ENCODE peak calls at places on chromosomes 7 and 10, in six cellular contexts. R is mesendoderm, S is mesenchymal stem cell, P is neuronal stem cell, F is H1, J is IMR-90. C is an unnamed sample.

GRCh38 chr10:48981310-48981907 is 41.8 kb upstream of the LRRC18 start:
- DNase-seq in J (peak; percentile 41), S (peak; percentile 22), R (peak; percentile 77), P (peak; percentile 44), F (peak; percentile 88), C (peak; percentile 90)

GRCh38 chr7:14598978-14599377 is 303.6 kb downstream of the DGKB start:
- DNase-seq in J (peak; percentile 60), F (no peak), R (no peak), S (no peak), P (no peak), C (no peak)

GRCh38 chr10:95440756-95441546 is 120.2 kb downstream of the SORBS1 start:
- DNase-seq in P (no peak), R (no peak), F (no peak), S (no peak), J (no peak), C (no peak)

GRCh38 chr7:64574481-64575159 is 11.7 kb upstream of the ZNF680 start:
- DNase-seq in J (peak; percentile 38), P (no peak), F (peak; percentile 50), R (peak; percentile 77), S (no peak), C (no peak)

GRCh38 chr10:105725007-105725406 is 1083.9 kb downstream of the SORCS3 start:
- DNase-seq in S (no peak), P (no peak), J (no peak), F (no peak), R (no peak), C (no peak)

GRCh38 chr7:132328047-132328620 is 248.1 kb downstream of the PLXNA4 start:
- DNase-seq in F (no peak), J (no peak), P (no peak), R (no peak), S (no peak), C (no peak)

GRCh38 chr7:73701357-73701995 is 18.0 kb downstream of the STX1A start:
- DNase-seq in F (peak; percentile 92), J (peak; percentile 33), R (peak; percentile 95), P (no peak), S (peak; percentile 62), C (peak; percentile 92)

GRCh38 chr7:117656806-117657205 is 177.0 kb downstream of the CFTR start:
- DNase-seq in F (no peak), P (no peak), R (no peak), J (no peak), S (no peak), C (no peak)

GRCh38 chr7:112892263-112892662 is 102.1 kb upstream of the TMEM168 start:
- DNase-seq in P (no peak), J (peak; percentile 65), S (peak; percentile 42), R (no peak), F (no peak), C (no peak)

GRCh38 chr10:112966191-112966855 is 16.3 kb downstream of the TCF7L2 start:
- DNase-seq in S (no peak), P (no peak), J (no peak), R (no peak), F (no peak), C (no peak)

GRCh38 chr10:49116509-49117365 is 1.4 kb upstream of the VSTM4 start:
- DNase-seq in R (no peak), F (no peak), P (no peak), S (no peak), J (no peak), C (no peak)

GRCh38 chr7:151891753-151892152 is 14.8 kb upstream of the PRKAG2 start:
- DNase-seq in R (no peak), F (no peak), P (no peak), J (no peak), S (no peak), C (peak; percentile 18)

GRCh38 chr7:98594787-98595186 is 22.3 kb upstream of the NPTX2 start:
- DNase-seq in F (no peak), P (no peak), R (no peak), S (no peak), J (no peak), C (no peak)

GRCh38 chr7:120583835-120584586 is 273.9 kb downstream of the TSPAN12 start:
- DNase-seq in J (peak; percentile 59), S (peak; percentile 84), R (peak; percentile 93), F (no peak), P (no peak), C (no peak)

GRCh38 chr7:131357282-131357880 is 29.7 kb downstream of the MKLN1 start:
- DNase-seq in R (no peak), S (no peak), F (no peak), P (no peak), J (no peak), C (no peak)

GRCh38 chr7:78716876-78717275 is 736.6 kb downstream of the MAGI2 start:
- DNase-seq in F (no peak), S (no peak), J (no peak), R (peak; percentile 94), P (no peak), C (peak; percentile 45)
- H2BK5ac ChIP-seq in F (no peak overlapping the region), S (no peak overlapping the region), J (no peak overlapping the region), R (no peak overlapping the region), P (no peak overlapping the region), C (no peak overlapping the region)

DNA sequence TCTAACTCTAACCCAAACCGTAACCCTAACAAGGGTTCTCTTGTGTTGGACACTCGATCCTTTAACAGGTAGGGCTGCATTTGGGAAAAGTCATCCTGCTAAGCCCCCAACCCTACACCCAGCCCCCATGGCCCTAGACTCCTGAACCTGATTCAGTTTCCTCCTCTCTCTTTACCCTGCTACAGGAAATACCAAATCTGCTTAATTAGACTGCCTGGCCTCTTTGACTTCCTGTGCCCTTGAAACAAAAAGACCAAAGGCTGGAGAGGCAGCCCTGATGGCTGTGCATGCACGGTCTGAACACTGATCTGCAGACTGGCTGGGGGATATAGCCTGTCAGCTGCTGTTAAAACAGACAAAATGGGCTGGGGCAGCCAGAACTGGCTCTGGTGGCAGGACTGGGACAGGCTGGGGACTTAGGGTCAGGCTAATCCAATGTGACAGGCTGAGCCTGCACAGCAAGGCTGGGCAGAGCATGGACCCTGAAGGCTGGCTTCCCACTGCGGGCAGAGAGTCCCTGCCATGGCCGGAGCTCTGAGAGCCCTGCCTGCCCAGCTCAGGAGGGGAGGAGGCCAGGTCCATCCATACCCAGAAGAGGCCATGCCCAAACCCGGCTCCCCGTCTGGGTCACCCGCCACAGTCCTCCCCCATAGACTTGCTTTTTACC is 51.0 kb upstream of the MSMB start:
- DNase-seq in F (no peak), R (peak; percentile 44), J (no peak), S (peak; percentile 35), P (no peak), C (no peak)
- H2BK5ac ChIP-seq in F (no peak overlapping the region), R (peak overlapping the region; percentile 63), J (peak overlapping the region; percentile 4), S (no peak overlapping the region), P (no peak overlapping the region), C (no peak overlapping the region)

DNA sequence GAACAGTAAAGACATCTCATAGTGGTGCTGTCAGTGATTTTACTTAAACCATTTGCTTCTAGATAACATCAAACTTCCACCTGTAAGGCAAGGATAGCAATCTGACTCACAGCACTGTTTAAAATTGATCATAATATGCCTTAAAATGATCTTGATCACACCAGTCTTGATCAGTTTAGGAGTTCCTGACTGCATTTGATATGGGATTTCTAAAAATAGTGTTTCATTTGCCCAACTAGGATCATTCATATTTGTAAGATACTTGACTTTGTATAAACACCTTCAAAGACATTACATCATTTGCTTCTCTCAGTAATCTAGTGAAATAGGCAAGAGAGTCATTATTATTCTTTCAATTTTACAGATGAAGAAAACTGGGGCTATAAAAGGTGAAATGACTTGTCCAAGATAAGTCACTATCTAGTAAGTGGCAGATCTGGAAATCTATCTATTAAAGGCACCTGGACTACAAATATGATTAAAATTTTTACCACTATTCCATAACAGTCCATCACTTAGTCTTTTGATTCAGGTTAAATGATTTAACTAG is 521.1 kb downstream of the GATA3 start:
- DNase-seq in J (no peak), F (no peak), S (no peak), P (no peak), R (no peak), C (no peak)
- H2BK5ac ChIP-seq in J (no peak overlapping the region), F (no peak overlapping the region), S (no peak overlapping the region), P (no peak overlapping the region), R (no peak overlapping the region), C (no peak overlapping the region)

GRCh38 chr7:5497158-5498103 is 73.8 kb upstream of the TNRC18 start:
- DNase-seq in P (no peak), S (peak; percentile 49), J (no peak), F (no peak), R (peak; percentile 82), C (no peak)
- H2BK5ac ChIP-seq in P (no peak overlapping the region), S (no peak overlapping the region), J (no peak overlapping the region), F (no peak overlapping the region), R (peak overlapping the region; percentile 73), C (no peak overlapping the region)

DNA sequence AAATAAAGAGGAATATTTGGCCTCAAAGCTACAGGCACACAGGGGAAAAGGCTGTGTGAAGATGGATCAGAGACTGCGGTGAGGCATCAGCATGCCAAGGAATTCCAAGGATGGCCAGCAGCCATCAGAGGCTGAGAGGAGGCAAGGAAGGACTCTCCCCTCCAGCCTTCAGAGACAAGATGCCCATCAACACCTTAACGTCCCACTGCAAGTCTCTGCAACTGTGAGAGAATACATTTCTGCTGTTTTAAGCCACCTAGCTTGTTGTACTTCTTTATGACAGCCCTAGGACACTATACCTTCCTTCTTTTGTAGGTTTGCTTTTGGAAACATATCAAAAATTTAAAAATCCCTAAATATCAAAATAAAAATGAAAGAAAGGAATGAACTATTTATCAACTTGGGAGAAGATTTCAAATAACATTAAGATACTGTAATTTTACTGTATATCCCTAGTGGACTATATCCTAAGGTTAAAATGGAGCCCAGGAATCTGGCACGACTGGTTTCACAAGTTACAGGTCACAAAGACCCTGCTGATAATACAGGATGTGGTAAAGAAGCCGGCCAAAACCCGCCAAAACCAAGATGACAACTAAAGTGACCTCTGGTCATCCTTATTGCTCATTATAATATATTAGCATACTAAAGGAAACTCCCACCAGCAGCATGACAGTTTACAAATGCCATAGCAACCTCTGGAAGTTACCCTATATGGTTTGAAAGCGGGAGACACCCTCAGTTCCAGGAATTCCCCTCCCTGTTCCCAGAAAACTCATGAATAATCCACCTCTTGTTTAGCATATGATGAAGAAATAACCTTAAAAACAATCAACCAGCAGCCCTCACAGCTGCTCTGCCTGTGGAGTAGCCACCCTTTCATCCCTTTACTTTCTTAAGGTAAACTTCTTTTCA is 185.2 kb downstream of the AVL9 start:
- DNase-seq in F (no peak), J (peak; percentile 80), R (peak; percentile 90), P (no peak), S (peak; percentile 65), C (peak; percentile 71)
- H2BK5ac ChIP-seq in F (peak overlapping the region; percentile 97), J (peak overlapping the region; percentile 12), R (peak overlapping the region; percentile 55), P (no peak overlapping the region), S (no peak overlapping the region), C (peak overlapping the region; percentile 99)